ENCODE peak calls at places on chromosomes 4 and X, in six cellular contexts. X is neural progenitor cell, K is mammary epithelial cell, L is Peyer's patch, D is small intestine, G is heart right ventricle. T is an unnamed sample. For H3K4me1 and H3K36me3, the result is how much of the 10 kb centered on the place peaks cover.

GRCh38 chrX:101208152-101208905 is 11.3 kb upstream of the DRP2 start:
- DNase-seq in G (no peak), K (no peak), L (no peak), X (no peak), D (no peak), T (no peak)

GRCh38 chr4:76748649-76749048 is 149.3 kb downstream of the SOWAHB start:
- DNase-seq in G (no peak), K (no peak), X (peak), L (peak), D (peak), T (no peak)

GRCh38 chrX:46203115-46203514 is 342.1 kb downstream of the ZNF674 start:
- DNase-seq in G (no peak), K (no peak), X (no peak), L (no peak), D (no peak), T (no peak)

GRCh38 chr4:151434183-151434860 is 25.3 kb downstream of the FHIP1A start:
- DNase-seq in L (no peak), D (peak), X (no peak), K (peak), G (no peak), T (no peak)

GRCh38 chrX:119721487-119721886 is 28.5 kb upstream of the SEPTIN6 start:
- DNase-seq in L (no peak), X (no peak), G (no peak), K (no peak), D (no peak), T (no peak)

GRCh38 chr4:31408136-31408535 is 688.0 kb downstream of the PCDH7 start:
- DNase-seq in K (no peak), L (no peak), G (no peak), X (no peak), D (no peak), T (no peak)

GRCh38 chr4:108213723-108214122 is 45.0 kb upstream of the LEF1 start:
- DNase-seq in X (no peak), G (no peak), K (no peak), L (no peak), D (no peak), T (no peak)

GRCh38 chrX:51178352-51178751 is 154.3 kb upstream of the NUDT10 start:
- DNase-seq in L (no peak), K (no peak), X (no peak), G (no peak), D (no peak), T (no peak)

GRCh38 chr4:158586881-158587280 is 65.2 kb downstream of the RXFP1 start:
- DNase-seq in K (no peak), G (no peak), X (no peak), L (no peak), D (no peak), T (no peak)

GRCh38 chrX:18931972-18932371 is 51.9 kb downstream of the PHKA2 start:
- DNase-seq in D (peak), X (peak), K (no peak), G (no peak), L (no peak), T (no peak)

GRCh38 chrX:7542566-7542965 is 300.4 kb upstream of the VCX start:
- DNase-seq in D (no peak), L (no peak), X (no peak), K (no peak), G (no peak), T (no peak)

GRCh38 chr4:159258889-159259560 is 156.1 kb downstream of the RAPGEF2 start:
- DNase-seq in L (no peak), X (no peak), D (peak), K (no peak), G (no peak), T (no peak)

GRCh38 chrX:109374276-109374960 is 107.5 kb downstream of the GUCY2F start:
- DNase-seq in X (no peak), D (no peak), L (no peak), G (no peak), K (peak), T (no peak)

GRCh38 chr4:32022071-32022470 is 1301.9 kb downstream of the PCDH7 start:
- DNase-seq in G (no peak), L (no peak), K (peak), X (no peak), D (no peak), T (no peak)

GRCh38 chr4:135277116-135277979 is 1075.8 kb upstream of the PABPC4L start:
- DNase-seq in K (no peak), G (no peak), X (no peak), L (no peak), D (no peak), T (no peak)

GRCh38 chrX:110311437-110312230 is 6.3 kb downstream of the AMMECR1 start:
- DNase-seq in D (no peak), L (no peak), X (no peak), G (no peak), K (no peak), T (no peak)

GRCh38 chrX:22742174-22742573 is 257.6 kb upstream of the DDX53 start:
- DNase-seq in X (no peak), D (no peak), L (no peak), G (no peak), K (peak), T (no peak)

GRCh38 chr4:2619459-2619858 is 83.0 kb downstream of the FAM193A start:
- DNase-seq in G (no peak), D (no peak), L (peak), X (peak), K (no peak), T (no peak)

GRCh38 chr4:26015133-26015651 is 101.2 kb downstream of the SMIM20 start:
- DNase-seq in L (no peak), G (peak), X (no peak), D (no peak), K (no peak), T (peak)

GRCh38 chr4:8201341-8201781 is 2.3 kb downstream of the SH3TC1 start:
- DNase-seq in G (no peak), L (peak), K (no peak), X (no peak), D (no peak), T (no peak)

GRCh38 chr4:32958586-32958985 is 2238.4 kb downstream of the PCDH7 start:
- DNase-seq in D (no peak), K (no peak), L (no peak), G (no peak), X (no peak), T (no peak)

GRCh38 chr4:4985844-4986243 is 33.4 kb downstream of the CYTL1 start:
- DNase-seq in D (no peak), X (peak), K (no peak), G (no peak), L (no peak), T (no peak)

GRCh38 chr4:183966371-183966770 is 61.3 kb downstream of the STOX2 start:
- DNase-seq in X (no peak), D (no peak), L (no peak), K (peak), G (no peak), T (no peak)

GRCh38 chr4:39814403-39815185 is 116.7 kb downstream of the UBE2K start:
- DNase-seq in K (peak), L (no peak), X (peak), G (no peak), D (no peak), T (no peak)

GRCh38 chrX:106927023-106927422 is 6.8 kb downstream of the CLDN2 start:
- DNase-seq in L (no peak), D (no peak), G (no peak), K (no peak), X (no peak), T (no peak)

GRCh38 chrX:24241822-24242648 is 71.8 kb downstream of the SUPT20HL2 start:
- DNase-seq in D (peak), L (no peak), K (no peak), X (peak), G (no peak), T (no peak)

GRCh38 chr4:118797558-118798142 is 38.3 kb downstream of the SEC24D start:
- DNase-seq in G (no peak), D (no peak), L (no peak), K (no peak), X (no peak), T (no peak)

GRCh38 chr4:3431446-3431993 is 10.2 kb upstream of the HGFAC start:
- DNase-seq in X (no peak), K (no peak), L (no peak), D (no peak), G (peak), T (no peak)

GRCh38 chr4:13233755-13234154 is 250.4 kb downstream of the RAB28 start:
- DNase-seq in D (no peak), G (no peak), X (no peak), K (no peak), L (no peak), T (no peak)

GRCh38 chr4:46586566-46586965 is 196.6 kb upstream of the GABRA2 start:
- DNase-seq in G (no peak), D (no peak), X (peak), K (no peak), L (no peak), T (no peak)

GRCh38 chr4:126986828-126987227 is 645.9 kb upstream of the INTU start:
- DNase-seq in D (no peak), G (no peak), L (no peak), X (no peak), K (peak), T (no peak)

GRCh38 chr4:84697615-84698201 is 114.8 kb downstream of the CDS1 start:
- DNase-seq in X (no peak), D (no peak), L (no peak), K (no peak), G (no peak), T (no peak)

GRCh38 chrX:153645921-153646481 is 1.0 kb upstream of the DUSP9 start:
- DNase-seq in G (no peak), X (no peak), D (no peak), L (no peak), K (no peak), T (no peak)

GRCh38 chrX:153397256-153397960 is 3.7 kb downstream of the PNMA6E start:
- DNase-seq in X (no peak), K (no peak), D (no peak), G (no peak), L (no peak), T (no peak)

GRCh38 chr4:145248971-145249370 is 68.6 kb upstream of the OTUD4 start:
- DNase-seq in D (no peak), X (no peak), G (no peak), K (no peak), L (no peak), T (no peak)

GRCh38 chr4:179605196-179605595 is 2163.0 kb upstream of the AGA start:
- DNase-seq in K (no peak), D (no peak), X (no peak), L (no peak), G (no peak), T (no peak)

GRCh38 chrX:34918091-34918736 is 24.4 kb upstream of the FAM47B start:
- DNase-seq in X (no peak), L (no peak), K (peak), D (no peak), G (no peak), T (no peak)

GRCh38 chr4:71709961-71710360 is 73.9 kb downstream of the GC start:
- DNase-seq in G (no peak), D (no peak), K (no peak), L (no peak), X (peak), T (no peak)

GRCh38 chr4:46329118-46329976 is 60.6 kb downstream of the GABRA2 start:
- DNase-seq in K (peak), X (peak), D (peak), L (peak), G (no peak), T (no peak)

GRCh38 chr4:152927737-152928136 is 8.4 kb upstream of the FHDC1 start:
- DNase-seq in K (no peak), L (no peak), X (no peak), D (no peak), G (no peak), T (no peak)
- H3K4me1 ChIP-seq in K (under half), L (under half), X (under half), D (under half), G (under half), T (under half)

GRCh38 chr4:123478859-123479345 is 82.3 kb downstream of the SPRY1 start:
- DNase-seq in X (no peak), K (peak), L (peak), G (no peak), D (peak), T (no peak)
- H3K4me3 ChIP-seq in X (no peak), K (no peak), L (no peak), G (no peak), D (no peak), T (no peak)

DNA sequence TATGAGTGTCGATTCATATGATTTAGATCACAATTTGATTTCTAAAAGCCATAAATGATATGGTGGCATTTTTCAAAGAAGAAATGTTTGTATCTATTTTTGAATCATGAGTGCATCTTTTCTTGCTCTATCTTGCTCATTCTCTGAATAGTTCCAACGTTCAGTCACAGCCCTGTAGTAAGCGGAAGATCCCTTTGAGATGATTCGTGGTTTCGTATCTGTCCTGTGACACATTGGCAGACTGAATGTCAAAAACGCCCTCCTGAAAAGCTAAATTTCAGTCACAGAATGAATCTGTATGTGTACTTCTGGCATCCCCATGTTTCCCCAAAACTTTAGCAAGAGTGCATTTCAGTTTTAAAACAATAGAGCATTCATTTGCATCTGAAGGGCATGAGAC is 1066.9 kb upstream of the TENM3 start:
- DNase-seq in D (no peak), L (no peak), G (no peak), K (no peak), X (no peak), T (no peak)
- H3K36me3 ChIP-seq in D (under half), L (under half), G (under half), K (under half), X (under half), T (under half)

DNA sequence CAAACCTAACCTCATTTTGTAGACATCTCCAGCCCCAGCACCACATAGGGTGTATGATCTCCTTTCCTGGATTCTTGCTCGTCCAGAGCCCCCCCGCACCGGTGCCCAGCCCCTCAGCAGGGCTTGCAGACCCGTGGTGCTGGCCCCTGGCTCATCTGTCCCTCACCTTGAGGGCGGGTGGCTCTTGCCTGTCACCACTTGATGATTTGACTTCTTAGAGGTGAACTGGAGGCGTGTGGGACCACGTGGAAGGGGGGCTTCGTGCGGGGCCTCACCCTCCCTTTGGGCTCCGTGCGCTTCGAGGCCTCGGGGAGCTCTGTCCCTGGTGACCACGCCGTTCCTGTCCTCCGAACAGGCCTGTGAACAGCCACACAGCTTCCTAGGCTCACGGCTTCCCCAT is 15.5 kb downstream of the UVSSA start:
- DNase-seq in G (no peak), X (no peak), L (no peak), D (no peak), K (no peak), T (no peak)
- H3K4me1 ChIP-seq in G (under half), X (under half), L (under half), D (under half), K (under half), T (under half)

GRCh38 chrX:124023838-124024238 is 62.3 kb downstream of the STAG2 start:
- DNase-seq in G (no peak), K (peak), L (no peak), X (no peak), D (no peak), T (no peak)

GRCh38 chrX:124015721-124016120 is 54.2 kb downstream of the STAG2 start:
- DNase-seq in D (no peak), G (no peak), L (no peak), K (no peak), X (no peak), T (no peak)

GRCh38 chrX:124018031-124018430 is 56.5 kb downstream of the STAG2 start:
- DNase-seq in G (no peak), D (no peak), K (no peak), L (no peak), X (no peak), T (no peak)
- H3K4me3 ChIP-seq in G (no peak), D (no peak), K (no peak), L (no peak), X (no peak), T (no peak)